ENCODE peak calls at places on chromosomes 5 and 9, in five cellular contexts. Z is neuronal stem cell, B is BJ, Q is EH, M is NCI-H146. K is an unnamed sample.

GRCh38 chr5:74290634-74291033 is 349.9 kb downstream of the ENC1 start:
- DNase-seq in B (no peak), Q (peak), Z (no peak), M (peak), K (no peak)

GRCh38 chr5:67038817-67039603 is 157.6 kb downstream of the CD180 start:
- DNase-seq in M (no peak), Z (no peak), B (no peak), Q (peak), K (peak)

GRCh38 chr9:110940949-110941557 is 97.2 kb downstream of the LPAR1 start:
- DNase-seq in Q (no peak), M (no peak), Z (no peak), B (no peak), K (no peak)

GRCh38 chr5:77881528-77881927 is 105.4 kb upstream of the TBCA start:
- DNase-seq in B (no peak), M (no peak), Q (no peak), Z (no peak), K (peak)

GRCh38 chr5:152514827-152515397 is 109.8 kb upstream of the NMUR2 start:
- DNase-seq in B (no peak), Z (no peak), Q (peak), M (peak), K (peak)

GRCh38 chr5:171415115-171415730 is 4.2 kb upstream of the FGF18 start:
- DNase-seq in B (no peak), Q (peak), M (no peak), Z (no peak), K (peak)

GRCh38 chr5:146667633-146668032 is 151.6 kb upstream of the GPR151 start:
- DNase-seq in M (peak), Q (peak), B (peak), Z (no peak), K (peak)

GRCh38 chr5:123180178-123180577 is 91.1 kb downstream of the PRDM6 start:
- DNase-seq in Z (no peak), B (no peak), Q (no peak), M (no peak), K (no peak)

GRCh38 chr9:79390077-79390673 is 181.6 kb upstream of the TLE4 start:
- DNase-seq in Z (no peak), B (peak), M (no peak), Q (peak), K (peak)

GRCh38 chr9:115057559-115057958 is 60.4 kb downstream of the TNC start:
- DNase-seq in B (no peak), Z (no peak), Q (peak), M (no peak), K (peak)

GRCh38 chr5:72681781-72682180 is 134.7 kb upstream of the TNPO1 start:
- DNase-seq in B (no peak), Z (no peak), M (no peak), Q (no peak), K (no peak)

GRCh38 chr9:85610074-85610855 is 131.5 kb downstream of the AGTPBP1 start:
- DNase-seq in Z (peak), M (peak), Q (peak), B (peak), K (peak)

GRCh38 chr9:20315672-20316071 is 306.6 kb downstream of the MLLT3 start:
- DNase-seq in Q (peak), Z (no peak), B (peak), M (no peak), K (peak)

GRCh38 chr5:74853256-74853655 is 12.9 kb downstream of the FAM169A start:
- DNase-seq in B (no peak), Z (no peak), Q (no peak), M (no peak), K (no peak)

GRCh38 chr9:124441291-124441690 is 9.0 kb upstream of the ADGRD2 start:
- DNase-seq in B (no peak), M (no peak), Z (no peak), Q (no peak), K (no peak)

GRCh38 chr9:82124090-82124489 is 135.5 kb downstream of the SPATA31D1 start:
- DNase-seq in Z (no peak), B (peak), M (no peak), Q (peak), K (peak)

GRCh38 chr9:33466565-33467495 is 6.9 kb downstream of the NOL6 start:
- DNase-seq in Q (peak), B (no peak), Z (peak), M (peak), K (peak)

GRCh38 chr9:133354766-133355165 is 1.5 kb downstream of the SURF1 start:
- DNase-seq in M (no peak), Z (no peak), Q (no peak), B (no peak), K (no peak)

GRCh38 chr5:132071338-132071707 is 2.3 kb upstream of the CSF2 start:
- DNase-seq in Q (no peak), Z (no peak), B (no peak), M (no peak), K (no peak)

GRCh38 chr5:142248853-142249462 is 75.9 kb downstream of the SPRY4 start:
- DNase-seq in M (no peak), B (peak), Z (no peak), Q (peak), K (peak)

GRCh38 chr5:129112295-129112694 is 17.7 kb downstream of the ISOC1 start:
- DNase-seq in Q (no peak), B (no peak), M (no peak), Z (no peak), K (peak)

GRCh38 chr9:128115187-128116103 is 12.1 kb downstream of the PTGES2 start:
- DNase-seq in M (no peak), Q (no peak), Z (no peak), B (no peak), K (no peak)

GRCh38 chr9:68704804-68705635 is at the start of gene PIP5K1B:
- DNase-seq in M (peak), Q (peak), Z (peak), B (peak), K (peak)